ENCODE peak calls at places on chromosomes 11 and 22, in ten cellular contexts. R is endothelial cell; T is astrocyte of the cerebellum; O is NT2/D1; E is MCF 10A; Y is SW 1271; V is stimulated activated CD4-positive, alpha-beta T cell treated with anti-CD3 and anti-CD28 coated beads, Interleukin-12 subunit alpha, Interleukin-12 subunit beta, amount 100 ng/mL, for 4 hours; Z is osteocyte; F is nucleus accumbens; X is activated CD4-positive, alpha-beta T cell treated with anti-CD3 and anti-CD28 coated beads, Interleukin-2, amount 10 ng/mL, durations not matched to agents 7 days and 5 days. Q is an unnamed sample.

GRCh38 chr22:38755155-38755910 is 465 bp downstream of the SUN2 start:
- DNase-seq in R (peak), T (no peak), O (no peak), E (peak), Y (peak), V (peak), Z (peak), F (peak), X (peak), Q (peak)

GRCh38 chr11:75826463-75827220 is 11.6 kb downstream of the UVRAG start:
- DNase-seq in R (no peak), T (no peak), O (no peak), E (no peak), Y (peak), V (no peak), Z (no peak), F (no peak), X (no peak), Q (no peak)

GRCh38 chr11:9568854-9569587 is 4.4 kb upstream of the WEE1 start:
- DNase-seq in R (peak), T (peak), O (peak), E (peak), Y (peak), V (no peak), Z (peak), F (no peak), X (peak), Q (no peak)

GRCh38 chr11:133903056-133903455 is 53.7 kb downstream of the IGSF9B start:
- DNase-seq in R (no peak), T (no peak), O (no peak), E (no peak), Y (no peak), V (no peak), Z (no peak), F (no peak), X (no peak), Q (no peak)

GRCh38 chr11:75557649-75558494 is 4.2 kb upstream of the SERPINH1 start:
- DNase-seq in R (no peak), T (peak), O (no peak), E (peak), Y (no peak), V (no peak), Z (no peak), F (no peak), X (no peak), Q (no peak)

GRCh38 chr11:105611837-105612480 is 2.1 kb downstream of the GRIA4 start:
- DNase-seq in R (no peak), T (no peak), O (peak), E (no peak), Y (no peak), V (no peak), Z (no peak), F (no peak), X (no peak), Q (no peak)

GRCh38 chr11:114197799-114198500 is 98.2 kb upstream of the NNMT start:
- DNase-seq in R (no peak), T (peak), O (no peak), E (peak), Y (no peak), V (no peak), Z (peak), F (no peak), X (no peak), Q (no peak)

GRCh38 chr11:133841279-133842043 is 3.9 kb downstream of the SPATA19 start:
- DNase-seq in R (no peak), T (no peak), O (no peak), E (no peak), Y (no peak), V (no peak), Z (peak), F (no peak), X (no peak), Q (no peak)

GRCh38 chr11:96614101-96614500 is 224.3 kb downstream of the JRKL start:
- DNase-seq in R (no peak), T (no peak), O (no peak), E (no peak), Y (no peak), V (no peak), Z (no peak), F (no peak), X (no peak), Q (no peak)

GRCh38 chr11:61766353-61766841 is 14.0 kb downstream of the MYRF start:
- DNase-seq in R (no peak), T (no peak), O (no peak), E (no peak), Y (no peak), V (no peak), Z (no peak), F (no peak), X (no peak), Q (no peak)

GRCh38 chr11:75656044-75656726 is 12.7 kb downstream of the MAP6 start:
- DNase-seq in R (no peak), T (no peak), O (no peak), E (no peak), Y (no peak), V (no peak), Z (no peak), F (no peak), X (no peak), Q (no peak)

GRCh38 chr11:31254411-31254810 is 115.1 kb downstream of the DCDC1 start:
- DNase-seq in R (no peak), T (no peak), O (no peak), E (peak), Y (no peak), V (no peak), Z (no peak), F (no peak), X (no peak), Q (no peak)

GRCh38 chr11:64094463-64095223 is 58.9 kb downstream of the FLRT1 start:
- DNase-seq in R (no peak), T (peak), O (no peak), E (peak), Y (peak), V (no peak), Z (peak), F (no peak), X (no peak), Q (no peak)

GRCh38 chr11:7793233-7793632 is 3.5 kb downstream of the OR5P2 start:
- DNase-seq in R (no peak), T (no peak), O (no peak), E (no peak), Y (no peak), V (no peak), Z (no peak), F (no peak), X (no peak), Q (no peak)

GRCh38 chr11:37747121-37747520 is 1149.1 kb upstream of the RAG2 start:
- DNase-seq in R (no peak), T (no peak), O (no peak), E (no peak), Y (no peak), V (no peak), Z (no peak), F (no peak), X (no peak), Q (no peak)

GRCh38 chr22:36925388-36926290 is 12.2 kb downstream of the CSF2RB start:
- DNase-seq in R (no peak), T (no peak), O (no peak), E (peak), Y (no peak), V (no peak), Z (no peak), F (no peak), X (no peak), Q (no peak)

GRCh38 chr11:2108675-2109481 is 30.3 kb downstream of the IGF2 start:
- DNase-seq in R (peak), T (no peak), O (no peak), E (no peak), Y (no peak), V (no peak), Z (no peak), F (no peak), X (no peak), Q (no peak)

GRCh38 chr22:17472886-17473285 is 90.4 kb upstream of the SLC25A18 start:
- DNase-seq in R (peak), T (no peak), O (no peak), E (no peak), Y (no peak), V (no peak), Z (no peak), F (no peak), X (no peak), Q (no peak)

GRCh38 chr11:121892863-121893262 is 223.2 kb downstream of the BLID start:
- DNase-seq in R (no peak), T (peak), O (peak), E (peak), Y (no peak), V (no peak), Z (no peak), F (no peak), X (no peak), Q (no peak)

GRCh38 chr11:69860796-69861445 is 41.7 kb upstream of the FGF3 start:
- DNase-seq in R (no peak), T (no peak), O (no peak), E (no peak), Y (no peak), V (no peak), Z (no peak), F (no peak), X (no peak), Q (no peak)

GRCh38 chr22:28402066-28402465 is 277.6 kb downstream of the TTC28 start:
- DNase-seq in R (no peak), T (no peak), O (no peak), E (no peak), Y (no peak), V (no peak), Z (no peak), F (no peak), X (no peak), Q (no peak)

GRCh38 chr11:9823439-9823838 is 159.6 kb downstream of the SWAP70 start:
- DNase-seq in R (no peak), T (no peak), O (no peak), E (no peak), Y (no peak), V (no peak), Z (no peak), F (no peak), X (no peak), Q (no peak)

GRCh38 chr11:134063096-134063495 is 5.8 kb upstream of the JAM3 start:
- DNase-seq in R (peak), T (no peak), O (no peak), E (no peak), Y (no peak), V (no peak), Z (peak), F (no peak), X (no peak), Q (no peak)